ENCODE peak calls at places on chromosomes 5 and 9, in seven cellular contexts. W is HEK293T; J is HuH-7; P is ELF-1; S is iris pigment epithelial cell; I is SW 1271; E is activated CD4-positive, alpha-beta T cell treated with anti-CD3 and anti-CD28 coated beads, Interleukin-2, amount 50 U/mL, for 1 hour. D is an unnamed sample.

GRCh38 chr9:3244963-3245653 is 280.7 kb downstream of the RFX3 start:
- DNase-seq in E (no peak), I (no peak), P (no peak), S (no peak), W (no peak), J (no peak), D (no peak)

GRCh38 chr5:113056988-113057387 is 80.4 kb downstream of the DCP2 start:
- DNase-seq in I (no peak), E (no peak), W (no peak), S (no peak), P (no peak), J (no peak), D (no peak)

GRCh38 chr5:75469017-75469416 is 42.4 kb downstream of the CERT1 start:
- DNase-seq in P (no peak), I (no peak), W (no peak), J (no peak), E (no peak), S (no peak), D (no peak)

GRCh38 chr9:75889977-75890540 is 414 bp upstream of the PCSK5 start:
- DNase-seq in E (no peak), J (peak; percentile 43), W (peak; percentile 25), I (no peak), S (peak; percentile 80), P (no peak), D (peak; percentile 0)

GRCh38 chr5:88172847-88173758 is 95.5 kb downstream of the TMEM161B start:
- DNase-seq in J (no peak), P (peak; percentile 83), I (no peak), E (no peak), W (no peak), S (peak; percentile 11), D (no peak)

GRCh38 chr5:81140942-81141341 is 92.2 kb upstream of the CKMT2 start:
- DNase-seq in S (peak; percentile 65), P (no peak), E (no peak), I (no peak), J (no peak), W (no peak), D (no peak)

GRCh38 chr5:147539053-147539452 is 29.2 kb upstream of the DPYSL3 start:
- DNase-seq in E (no peak), I (no peak), J (no peak), W (no peak), S (peak; percentile 54), P (no peak), D (no peak)

GRCh38 chr5:140338336-140338735 is 8.1 kb downstream of the HBEGF start:
- DNase-seq in J (no peak), W (no peak), S (peak; percentile 29), E (no peak), P (no peak), I (no peak), D (no peak)

GRCh38 chr5:1831257-1831656 is 30.1 kb downstream of the NDUFS6 start:
- DNase-seq in J (no peak), S (no peak), P (no peak), E (no peak), I (no peak), W (no peak), D (no peak)